ENCODE peak calls at places on chromosomes 12 and 14, in nine cellular contexts. M, E, D, V, Z, G, J, H and C are unnamed samples.

GRCh38 chr14:76918751-76919421 is 92.7 kb downstream of the LRRC74A start:
- DNase-seq in M (no peak), E (no peak), D (peak), V (no peak), Z (peak), G (peak), J (peak), H (peak), C (peak)

GRCh38 chr12:130126023-130126432 is 36.2 kb upstream of the FZD10 start:
- DNase-seq in M (no peak), E (no peak), D (no peak), V (no peak), Z (no peak), G (no peak), J (no peak), H (no peak), C (no peak)

GRCh38 chr12:56151672-56152131 is 685 bp upstream of the MYL6B start:
- DNase-seq in M (peak), E (peak), D (no peak), V (peak), Z (peak), G (no peak), J (no peak), H (no peak), C (peak)

GRCh38 chr12:94172973-94173372 is 24.6 kb downstream of the PLXNC1 start:
- DNase-seq in M (no peak), E (no peak), D (no peak), V (no peak), Z (peak), G (peak), J (peak), H (peak), C (no peak)

GRCh38 chr12:93790472-93791152 is 113.4 kb downstream of the CRADD start:
- DNase-seq in M (no peak), E (peak), D (no peak), V (no peak), Z (peak), G (peak), J (no peak), H (peak), C (no peak)

GRCh38 chr12:80941916-80942315 is 4.2 kb upstream of the LIN7A start:
- DNase-seq in M (no peak), E (no peak), D (no peak), V (no peak), Z (no peak), G (no peak), J (no peak), H (no peak), C (no peak)

GRCh38 chr12:25615119-25615518 is 62.0 kb upstream of the LMNTD1 start:
- DNase-seq in M (no peak), E (no peak), D (peak), V (no peak), Z (peak), G (peak), J (peak), H (peak), C (no peak)

GRCh38 chr14:82341386-82341785 is 807.7 kb upstream of the SEL1L start:
- DNase-seq in M (no peak), E (no peak), D (no peak), V (no peak), Z (no peak), G (no peak), J (no peak), H (no peak), C (no peak)

GRCh38 chr14:69580009-69580577 is 5.4 kb upstream of the CCDC177 start:
- DNase-seq in M (no peak), E (no peak), D (no peak), V (no peak), Z (peak), G (peak), J (no peak), H (peak), C (no peak)

GRCh38 chr14:53209370-53209769 is 56.2 kb upstream of the DDHD1 start:
- DNase-seq in M (no peak), E (no peak), D (peak), V (no peak), Z (no peak), G (peak), J (no peak), H (no peak), C (no peak)

GRCh38 chr14:105070760-105071137 is 5.5 kb upstream of the GPR132 start:
- DNase-seq in M (peak), E (no peak), D (no peak), V (no peak), Z (no peak), G (no peak), J (no peak), H (no peak), C (no peak)